ENCODE peak calls at places on chromosomes 7 and 10, in six cellular contexts. Q is breast epithelium, V is IMR-90, G is right lobe of liver, N is HCT116, L is ovary. W is an unnamed sample.

GRCh38 chr10:130427216-130427722 is 291.1 kb downstream of the GLRX3 start:
- DNase-seq in Q (no peak), V (no peak), G (no peak), N (no peak), L (no peak), W (no peak)

GRCh38 chr10:89163265-89163995 is 43.7 kb downstream of the CH25H start:
- DNase-seq in Q (no peak), V (no peak), G (peak; percentile 39), N (no peak), L (peak; percentile 15), W (peak; percentile 90)

GRCh38 chr10:71905164-71905563 is 54.1 kb upstream of the PSAP start:
- DNase-seq in Q (no peak), V (no peak), G (no peak), N (no peak), L (no peak), W (no peak)

GRCh38 chr7:5553298-5553877 is 129.8 kb upstream of the TNRC18 start:
- DNase-seq in Q (no peak), V (no peak), G (no peak), N (no peak), L (no peak), W (no peak)

GRCh38 chr10:131762789-131763696 is 137.8 kb upstream of the PPP2R2D start:
- DNase-seq in Q (no peak), V (no peak), G (no peak), N (no peak), L (no peak), W (no peak)

GRCh38 chr10:133358162-133358919 is 522 bp upstream of the FUOM start:
- DNase-seq in Q (no peak), V (no peak), G (peak; percentile 77), N (no peak), L (no peak), W (no peak)

GRCh38 chr7:157347217-157347904 is 10.6 kb downstream of the DNAJB6 start:
- DNase-seq in Q (no peak), V (peak; percentile 85), G (no peak), N (peak; percentile 49), L (peak; percentile 67), W (peak; percentile 65)

GRCh38 chr7:30866939-30867338 is 44.7 kb upstream of the AQP1 start:
- DNase-seq in Q (no peak), V (no peak), G (peak; percentile 51), N (no peak), L (no peak), W (no peak)

GRCh38 chr10:57818522-57818921 is 449.2 kb downstream of the IPMK start:
- DNase-seq in Q (no peak), V (no peak), G (no peak), N (no peak), L (no peak), W (no peak)
- TF ChIP-seq CTCF in Q (no peak), V (no peak), G (no peak), N (no peak), L (no peak), W (no peak)

GRCh38 chr7:6636741-6637543 is at the start of gene ZNF316:
- DNase-seq in Q (peak; percentile 64), V (peak; percentile 38), G (peak; percentile 78), N (no peak), L (peak; percentile 66), W (no peak)
- TF ChIP-seq POLR2A in Q (no peak), V (no peak), G (peak; percentile 66), N (no peak), L (peak; percentile 46), W (no peak)

DNA sequence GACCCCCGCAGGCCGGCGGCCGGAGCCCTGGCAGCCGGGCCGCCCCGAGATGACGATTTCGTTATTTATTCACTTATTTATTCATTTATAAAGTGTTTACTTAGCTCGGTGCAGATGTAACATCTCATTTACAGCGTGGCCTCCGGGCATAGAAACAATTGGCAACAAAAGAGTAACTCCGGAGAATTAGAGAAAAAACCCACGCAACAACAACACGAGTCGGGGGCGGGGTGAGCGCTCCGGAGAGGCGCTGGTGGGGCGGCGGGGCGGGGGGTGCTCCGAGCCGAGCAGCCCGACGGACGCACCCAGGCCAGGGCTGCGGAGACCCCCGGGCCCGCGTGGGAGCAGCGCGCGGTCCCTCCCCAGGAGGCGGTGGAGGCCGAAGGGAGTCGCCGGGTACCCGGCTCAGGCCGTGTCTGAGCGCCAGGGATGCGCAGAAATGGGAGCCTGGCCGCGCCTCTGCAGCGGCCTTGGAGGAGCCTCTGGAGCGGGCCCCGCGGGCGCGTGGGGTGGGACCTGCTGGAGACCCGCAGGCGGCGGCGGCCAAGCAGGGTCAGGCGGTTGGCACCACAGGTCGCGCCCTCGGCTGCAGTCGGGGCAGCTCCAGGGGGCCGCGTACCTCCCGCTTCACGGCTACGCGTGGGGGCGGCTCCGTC is 14.3 kb downstream of the UNCX start:
- DNase-seq in Q (no peak), V (no peak), G (no peak), N (no peak), L (no peak), W (no peak)
- H3K4me3 ChIP-seq in Q (no peak overlapping the region), V (no peak overlapping the region), G (no peak overlapping the region), N (no peak overlapping the region), L (no peak overlapping the region), W (no peak overlapping the region)

GRCh38 chr7:64794171-64794844 is at the start of gene ZNF138:
- DNase-seq in Q (peak; percentile 98), V (peak; percentile 91), G (peak; percentile 95), N (peak; percentile 92), L (peak; percentile 95), W (peak; percentile 97)
- TF ChIP-seq CTCF in Q (peak; percentile 30), V (no peak), G (no peak), N (no peak), L (no peak), W (no peak)